ENCODE peak calls at places on chromosomes 2 and 18, in nine cellular contexts. One of them, this sample, is unnamed.

GRCh38 chr2:705971-706511 is 28.8 kb upstream of the TMEM18 start:
- DNase-seq in sigmoid colon: no peak
- DNase-seq in stomach: no peak
- DNase-seq in IMR-90: no peak
- DNase-seq in HFF-Myc: no peak
- DNase-seq in astrocyte of the spinal cord: no peak
- DNase-seq in upper lobe of right lung: no peak
- DNase-seq in pancreas: no peak
- DNase-seq in HCT116: no peak
- DNase-seq in this sample: no peak

GRCh38 chr2:48114256-48114655 is 208.0 kb upstream of the FBXO11 start:
- DNase-seq in sigmoid colon: no peak
- DNase-seq in stomach: peak
- DNase-seq in IMR-90: peak
- DNase-seq in HFF-Myc: peak
- DNase-seq in astrocyte of the spinal cord: peak
- DNase-seq in upper lobe of right lung: no peak
- DNase-seq in pancreas: no peak
- DNase-seq in HCT116: peak
- DNase-seq in this sample: peak

GRCh38 chr18:21439453-21439852 is 161.1 kb downstream of the ESCO1 start:
- DNase-seq in sigmoid colon: no peak
- DNase-seq in stomach: no peak
- DNase-seq in IMR-90: peak
- DNase-seq in HFF-Myc: peak
- DNase-seq in astrocyte of the spinal cord: peak
- DNase-seq in upper lobe of right lung: no peak
- DNase-seq in pancreas: no peak
- DNase-seq in HCT116: no peak
- DNase-seq in this sample: peak

GRCh38 chr2:1658394-1659151 is 85.7 kb downstream of the PXDN start:
- DNase-seq in sigmoid colon: peak
- DNase-seq in stomach: no peak
- DNase-seq in IMR-90: no peak
- DNase-seq in HFF-Myc: no peak
- DNase-seq in astrocyte of the spinal cord: no peak
- DNase-seq in upper lobe of right lung: no peak
- DNase-seq in pancreas: no peak
- DNase-seq in HCT116: no peak
- DNase-seq in this sample: no peak

GRCh38 chr2:194182888-194183287 is 1474.1 kb upstream of the SLC39A10 start:
- DNase-seq in sigmoid colon: no peak
- DNase-seq in stomach: no peak
- DNase-seq in IMR-90: no peak
- DNase-seq in HFF-Myc: no peak
- DNase-seq in astrocyte of the spinal cord: no peak
- DNase-seq in upper lobe of right lung: no peak
- DNase-seq in pancreas: no peak
- DNase-seq in HCT116: no peak
- DNase-seq in this sample: no peak

GRCh38 chr2:147110317-147110716 is 734.5 kb upstream of the ACVR2A start:
- DNase-seq in sigmoid colon: no peak
- DNase-seq in stomach: no peak
- DNase-seq in IMR-90: no peak
- DNase-seq in HFF-Myc: no peak
- DNase-seq in astrocyte of the spinal cord: peak
- DNase-seq in upper lobe of right lung: no peak
- DNase-seq in pancreas: no peak
- DNase-seq in HCT116: no peak
- DNase-seq in this sample: no peak

GRCh38 chr2:73101626-73102256 is 11.0 kb downstream of the RAB11FIP5 start:
- DNase-seq in sigmoid colon: no peak
- DNase-seq in stomach: no peak
- DNase-seq in IMR-90: no peak
- DNase-seq in HFF-Myc: no peak
- DNase-seq in astrocyte of the spinal cord: no peak
- DNase-seq in upper lobe of right lung: no peak
- DNase-seq in pancreas: no peak
- DNase-seq in HCT116: no peak
- DNase-seq in this sample: peak

GRCh38 chr18:2173464-2173863 is 397.8 kb downstream of the METTL4 start:
- DNase-seq in sigmoid colon: no peak
- DNase-seq in stomach: peak
- DNase-seq in IMR-90: peak
- DNase-seq in HFF-Myc: peak
- DNase-seq in astrocyte of the spinal cord: peak
- DNase-seq in upper lobe of right lung: no peak
- DNase-seq in pancreas: no peak
- DNase-seq in HCT116: no peak
- DNase-seq in this sample: peak

GRCh38 chr2:256094-256493 is 7.7 kb downstream of the SH3YL1 start:
- DNase-seq in sigmoid colon: no peak
- DNase-seq in stomach: no peak
- DNase-seq in IMR-90: no peak
- DNase-seq in HFF-Myc: no peak
- DNase-seq in astrocyte of the spinal cord: no peak
- DNase-seq in upper lobe of right lung: no peak
- DNase-seq in pancreas: no peak
- DNase-seq in HCT116: no peak
- DNase-seq in this sample: no peak

GRCh38 chr2:9720352-9721093 is 89.7 kb upstream of the YWHAQ start:
- DNase-seq in sigmoid colon: no peak
- DNase-seq in stomach: no peak
- DNase-seq in IMR-90: no peak
- DNase-seq in HFF-Myc: no peak
- DNase-seq in astrocyte of the spinal cord: no peak
- DNase-seq in upper lobe of right lung: no peak
- DNase-seq in pancreas: no peak
- DNase-seq in HCT116: no peak
- DNase-seq in this sample: no peak

GRCh38 chr2:127020536-127020935 is 86.4 kb downstream of the BIN1 start:
- DNase-seq in sigmoid colon: no peak
- DNase-seq in stomach: no peak
- DNase-seq in IMR-90: no peak
- DNase-seq in HFF-Myc: no peak
- DNase-seq in astrocyte of the spinal cord: no peak
- DNase-seq in upper lobe of right lung: no peak
- DNase-seq in pancreas: no peak
- DNase-seq in HCT116: no peak
- DNase-seq in this sample: no peak

GRCh38 chr18:26487437-26487836 is 60.9 kb downstream of the KCTD1 start:
- DNase-seq in sigmoid colon: no peak
- DNase-seq in stomach: peak
- DNase-seq in IMR-90: no peak
- DNase-seq in HFF-Myc: no peak
- DNase-seq in astrocyte of the spinal cord: no peak
- DNase-seq in upper lobe of right lung: no peak
- DNase-seq in pancreas: no peak
- DNase-seq in HCT116: no peak
- DNase-seq in this sample: peak

GRCh38 chr2:11752906-11753305 is 6.5 kb downstream of the LPIN1 start:
- DNase-seq in sigmoid colon: no peak
- DNase-seq in stomach: no peak
- DNase-seq in IMR-90: no peak
- DNase-seq in HFF-Myc: no peak
- DNase-seq in astrocyte of the spinal cord: no peak
- DNase-seq in upper lobe of right lung: no peak
- DNase-seq in pancreas: no peak
- DNase-seq in HCT116: no peak
- DNase-seq in this sample: no peak

DNA sequence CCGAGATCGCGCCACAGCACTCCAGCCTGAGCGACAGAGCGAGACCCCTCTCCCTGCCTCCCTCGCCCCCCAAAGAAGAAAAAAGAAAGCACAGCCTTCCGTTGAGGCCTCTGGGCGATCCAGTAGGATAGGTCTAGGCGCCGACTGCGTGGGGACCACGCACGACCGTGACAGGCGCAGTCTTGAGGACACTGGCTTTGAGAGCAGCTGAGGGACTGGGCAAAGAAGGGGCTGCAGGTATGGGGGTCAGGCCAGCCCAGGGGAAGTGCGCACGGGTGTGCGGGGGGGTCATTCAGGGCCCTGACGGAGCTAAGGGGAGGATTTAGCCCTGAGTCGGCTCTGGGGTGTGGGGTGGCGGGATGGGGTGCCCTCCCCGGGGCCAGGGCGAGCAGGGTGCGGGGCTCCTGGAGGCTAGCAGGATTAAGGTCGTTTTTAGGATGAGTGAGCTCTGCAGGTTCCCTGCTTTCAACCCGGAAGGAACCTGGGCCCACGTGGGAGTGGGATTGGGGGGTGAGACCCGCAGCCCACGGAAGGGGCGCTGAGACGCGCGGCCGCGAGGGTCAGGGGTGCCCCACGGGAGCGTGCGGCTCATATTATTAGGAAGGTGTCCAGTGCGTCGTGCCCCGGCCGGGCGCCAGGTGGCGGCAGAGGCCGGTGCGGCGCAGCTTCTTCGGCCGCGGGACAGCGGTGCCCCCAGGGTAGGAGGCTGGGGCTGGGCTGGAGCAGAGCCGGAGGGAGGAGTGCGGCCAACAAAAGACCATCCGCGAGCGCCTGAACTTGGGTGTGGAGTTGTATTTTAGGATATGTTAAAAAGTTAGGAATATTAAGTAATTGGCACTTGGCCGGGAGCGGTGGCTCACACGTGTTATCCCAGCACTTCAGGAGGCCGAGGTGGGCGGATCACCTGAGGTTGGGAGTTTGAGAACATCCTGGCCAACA is 20.5 kb upstream of the ZNF236 start:
- DNase-seq in sigmoid colon: peak
- DNase-seq in stomach: peak
- DNase-seq in IMR-90: peak
- DNase-seq in HFF-Myc: no peak
- DNase-seq in astrocyte of the spinal cord: peak
- DNase-seq in upper lobe of right lung: peak
- DNase-seq in pancreas: peak
- DNase-seq in HCT116: no peak
- DNase-seq in this sample: peak
- H3K4me3 ChIP-seq in sigmoid colon: peak
- H3K4me3 ChIP-seq in stomach: peak
- H3K4me3 ChIP-seq in IMR-90: peak
- H3K4me3 ChIP-seq in HFF-Myc: peak
- H3K4me3 ChIP-seq in astrocyte of the spinal cord: peak
- H3K4me3 ChIP-seq in upper lobe of right lung: peak
- H3K4me3 ChIP-seq in pancreas: no peak
- H3K4me3 ChIP-seq in HCT116: peak
- H3K4me3 ChIP-seq in this sample: peak

GRCh38 chr18:58257461-58257860 is 213.4 kb downstream of the NEDD4L start:
- DNase-seq in sigmoid colon: no peak
- DNase-seq in stomach: no peak
- DNase-seq in IMR-90: peak
- DNase-seq in HFF-Myc: no peak
- DNase-seq in astrocyte of the spinal cord: peak
- DNase-seq in upper lobe of right lung: no peak
- DNase-seq in pancreas: no peak
- DNase-seq in HCT116: no peak
- DNase-seq in this sample: no peak
- TF ChIP-seq CTCF in sigmoid colon: no peak
- TF ChIP-seq CTCF in stomach: no peak
- TF ChIP-seq CTCF in IMR-90: no peak
- TF ChIP-seq CTCF in HFF-Myc: no peak
- TF ChIP-seq CTCF in astrocyte of the spinal cord: no peak
- TF ChIP-seq CTCF in upper lobe of right lung: no peak
- TF ChIP-seq CTCF in pancreas: no peak
- TF ChIP-seq CTCF in HCT116: no peak
- TF ChIP-seq CTCF in this sample: no peak

GRCh38 chr2:191811807-191812602 is 34.9 kb downstream of the CAVIN2 start:
- DNase-seq in sigmoid colon: peak
- DNase-seq in stomach: peak
- DNase-seq in IMR-90: peak
- DNase-seq in HFF-Myc: peak
- DNase-seq in astrocyte of the spinal cord: peak
- DNase-seq in upper lobe of right lung: peak
- DNase-seq in pancreas: no peak
- DNase-seq in HCT116: peak
- DNase-seq in this sample: peak
- H3K4me3 ChIP-seq in sigmoid colon: peak
- H3K4me3 ChIP-seq in stomach: no peak
- H3K4me3 ChIP-seq in IMR-90: no peak
- H3K4me3 ChIP-seq in HFF-Myc: no peak
- H3K4me3 ChIP-seq in astrocyte of the spinal cord: no peak
- H3K4me3 ChIP-seq in upper lobe of right lung: no peak
- H3K4me3 ChIP-seq in pancreas: no peak
- H3K4me3 ChIP-seq in HCT116: no peak
- H3K4me3 ChIP-seq in this sample: no peak

DNA sequence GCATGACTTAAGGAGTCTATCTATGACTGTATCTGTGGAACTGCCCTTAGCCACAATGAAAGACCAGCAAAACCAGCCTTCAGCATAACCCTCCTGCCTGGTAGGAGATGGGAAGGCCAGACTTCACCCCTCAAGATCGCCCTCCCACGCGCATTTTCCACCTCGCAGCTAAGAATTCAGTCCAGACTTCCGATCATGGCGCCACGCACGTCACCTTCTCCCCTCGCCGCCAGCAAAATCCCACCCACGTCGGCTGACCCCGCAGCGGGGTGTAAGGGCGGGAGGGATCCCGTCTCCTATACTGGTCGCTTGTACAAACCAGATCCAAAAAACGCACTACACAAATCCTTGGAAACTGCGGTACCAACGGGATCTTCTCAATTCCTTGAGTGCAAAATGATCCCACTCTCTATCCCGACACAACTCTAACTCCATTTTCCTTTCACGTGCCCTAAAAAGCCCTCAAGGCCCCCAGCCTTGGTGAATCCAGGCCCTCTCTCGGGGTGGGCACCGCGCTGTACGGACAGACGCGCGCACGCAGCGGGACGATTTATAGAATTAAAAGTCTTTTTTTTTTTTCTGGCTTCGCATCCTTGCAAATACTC is 1.0 kb upstream of the BMPR2 start:
- DNase-seq in sigmoid colon: peak
- DNase-seq in stomach: peak
- DNase-seq in IMR-90: peak
- DNase-seq in HFF-Myc: peak
- DNase-seq in astrocyte of the spinal cord: peak
- DNase-seq in upper lobe of right lung: peak
- DNase-seq in pancreas: peak
- DNase-seq in HCT116: no peak
- DNase-seq in this sample: peak
- TF ChIP-seq CTCF in sigmoid colon: no peak
- TF ChIP-seq CTCF in stomach: no peak
- TF ChIP-seq CTCF in IMR-90: no peak
- TF ChIP-seq CTCF in HFF-Myc: no peak
- TF ChIP-seq CTCF in astrocyte of the spinal cord: no peak
- TF ChIP-seq CTCF in upper lobe of right lung: no peak
- TF ChIP-seq CTCF in pancreas: no peak
- TF ChIP-seq CTCF in HCT116: no peak
- TF ChIP-seq CTCF in this sample: no peak

GRCh38 chr18:52345428-52345827 is 5.4 kb downstream of the DCC start:
- DNase-seq in sigmoid colon: no peak
- DNase-seq in stomach: no peak
- DNase-seq in IMR-90: no peak
- DNase-seq in HFF-Myc: no peak
- DNase-seq in astrocyte of the spinal cord: no peak
- DNase-seq in upper lobe of right lung: no peak
- DNase-seq in pancreas: no peak
- DNase-seq in HCT116: no peak
- DNase-seq in this sample: no peak
- H3K4me3 ChIP-seq in sigmoid colon: no peak
- H3K4me3 ChIP-seq in stomach: no peak
- H3K4me3 ChIP-seq in IMR-90: no peak
- H3K4me3 ChIP-seq in HFF-Myc: no peak
- H3K4me3 ChIP-seq in astrocyte of the spinal cord: no peak
- H3K4me3 ChIP-seq in upper lobe of right lung: no peak
- H3K4me3 ChIP-seq in pancreas: no peak
- H3K4me3 ChIP-seq in HCT116: no peak
- H3K4me3 ChIP-seq in this sample: no peak

This sample was measured in cardiac fibroblast.